ENCODE peak calls at places on chromosomes 4 and X, in four cellular contexts. One of them, this sample, is unnamed.

GRCh38 chr4:4985844-4986243 is 33.4 kb downstream of the CYTL1 start:
- DNase-seq in T-helper 9 cell: no peak
- DNase-seq in posterior cingulate gyrus: no peak
- DNase-seq in A172: peak
- DNase-seq in this sample: no peak

GRCh38 chr4:85751907-85752306 is 277.0 kb downstream of the ARHGAP24 start:
- DNase-seq in T-helper 9 cell: no peak
- DNase-seq in posterior cingulate gyrus: no peak
- DNase-seq in A172: no peak
- DNase-seq in this sample: no peak

GRCh38 chr4:154727540-154727939 is 16.3 kb upstream of the LRAT start:
- DNase-seq in T-helper 9 cell: no peak
- DNase-seq in posterior cingulate gyrus: no peak
- DNase-seq in A172: no peak
- DNase-seq in this sample: no peak

GRCh38 chrX:23376581-23376980 is 41.9 kb downstream of the PTCHD1 start:
- DNase-seq in T-helper 9 cell: no peak
- DNase-seq in posterior cingulate gyrus: no peak
- DNase-seq in A172: no peak
- DNase-seq in this sample: no peak

GRCh38 chr4:8184061-8184460 is 15.0 kb upstream of the SH3TC1 start:
- DNase-seq in T-helper 9 cell: no peak
- DNase-seq in posterior cingulate gyrus: no peak
- DNase-seq in A172: no peak
- DNase-seq in this sample: no peak

GRCh38 chr4:6693274-6694176 is at the start of gene S100P:
- DNase-seq in T-helper 9 cell: no peak
- DNase-seq in posterior cingulate gyrus: no peak
- DNase-seq in A172: no peak
- DNase-seq in this sample: no peak

GRCh38 chr4:157314906-157315305 is 94.4 kb downstream of the GRIA2 start:
- DNase-seq in T-helper 9 cell: no peak
- DNase-seq in posterior cingulate gyrus: no peak
- DNase-seq in A172: no peak
- DNase-seq in this sample: no peak

GRCh38 chrX:54357414-54358377 is at the start of gene WNK3:
- DNase-seq in T-helper 9 cell: peak
- DNase-seq in posterior cingulate gyrus: peak
- DNase-seq in A172: peak
- DNase-seq in this sample: peak

GRCh38 chr4:26207631-26208030 is 113.2 kb upstream of the RBPJ start:
- DNase-seq in T-helper 9 cell: no peak
- DNase-seq in posterior cingulate gyrus: no peak
- DNase-seq in A172: no peak
- DNase-seq in this sample: no peak

GRCh38 chr4:54234497-54235205 is 5.6 kb downstream of the PDGFRA start:
- DNase-seq in T-helper 9 cell: no peak
- DNase-seq in posterior cingulate gyrus: no peak
- DNase-seq in A172: no peak
- DNase-seq in this sample: no peak

GRCh38 chr4:142379277-142380051 is 466.6 kb downstream of the INPP4B start:
- DNase-seq in T-helper 9 cell: no peak
- DNase-seq in posterior cingulate gyrus: no peak
- DNase-seq in A172: peak
- DNase-seq in this sample: no peak

GRCh38 chrX:113982766-113983165 is 601.1 kb upstream of the HTR2C start:
- DNase-seq in T-helper 9 cell: no peak
- DNase-seq in posterior cingulate gyrus: no peak
- DNase-seq in A172: no peak
- DNase-seq in this sample: no peak

GRCh38 chr4:4637710-4638109 is 95.9 kb upstream of the STX18 start:
- DNase-seq in T-helper 9 cell: no peak
- DNase-seq in posterior cingulate gyrus: no peak
- DNase-seq in A172: no peak
- DNase-seq in this sample: no peak

GRCh38 chr4:159103406-159104131 is 690 bp downstream of the RAPGEF2 start:
- DNase-seq in T-helper 9 cell: peak
- DNase-seq in posterior cingulate gyrus: peak
- DNase-seq in A172: no peak
- DNase-seq in this sample: peak

GRCh38 chr4:127251423-127251822 is 381.3 kb upstream of the INTU start:
- DNase-seq in T-helper 9 cell: no peak
- DNase-seq in posterior cingulate gyrus: no peak
- DNase-seq in A172: peak
- DNase-seq in this sample: no peak

GRCh38 chr4:139666735-139667266 is 1.2 kb downstream of the MGST2 start:
- DNase-seq in T-helper 9 cell: no peak
- DNase-seq in posterior cingulate gyrus: no peak
- DNase-seq in A172: no peak
- DNase-seq in this sample: no peak

GRCh38 chr4:41437264-41437566 is 100.7 kb upstream of the LIMCH1 start:
- DNase-seq in T-helper 9 cell: no peak
- DNase-seq in posterior cingulate gyrus: no peak
- DNase-seq in A172: no peak
- DNase-seq in this sample: no peak

GRCh38 chr4:91973479-91974153 is 330.1 kb upstream of the GRID2 start:
- DNase-seq in T-helper 9 cell: no peak
- DNase-seq in posterior cingulate gyrus: no peak
- DNase-seq in A172: no peak
- DNase-seq in this sample: no peak

GRCh38 chrX:10619311-10620015 is 922 bp downstream of the MID1 start:
- DNase-seq in T-helper 9 cell: no peak
- DNase-seq in posterior cingulate gyrus: no peak
- DNase-seq in A172: peak
- DNase-seq in this sample: no peak

GRCh38 chrX:55119712-55120111 is 30.9 kb downstream of the PAGE2 start:
- DNase-seq in T-helper 9 cell: no peak
- DNase-seq in posterior cingulate gyrus: no peak
- DNase-seq in A172: no peak
- DNase-seq in this sample: no peak

GRCh38 chr4:8079031-8079885 is 79.4 kb downstream of the ABLIM2 start:
- DNase-seq in T-helper 9 cell: no peak
- DNase-seq in posterior cingulate gyrus: peak
- DNase-seq in A172: peak
- DNase-seq in this sample: no peak

GRCh38 chr4:26753187-26753586 is 107.5 kb upstream of the STIM2 start:
- DNase-seq in T-helper 9 cell: no peak
- DNase-seq in posterior cingulate gyrus: no peak
- DNase-seq in A172: no peak
- DNase-seq in this sample: no peak

GRCh38 chr4:7342223-7342576 is 92.5 kb downstream of the PSAPL1 start:
- DNase-seq in T-helper 9 cell: no peak
- DNase-seq in posterior cingulate gyrus: no peak
- DNase-seq in A172: no peak
- DNase-seq in this sample: no peak

GRCh38 chr4:141311805-141312204 is 91.1 kb downstream of the ZNF330 start:
- DNase-seq in T-helper 9 cell: no peak
- DNase-seq in posterior cingulate gyrus: no peak
- DNase-seq in A172: no peak
- DNase-seq in this sample: no peak

GRCh38 chr4:107939307-107939706 is 8.0 kb downstream of the CYP2U1 start:
- DNase-seq in T-helper 9 cell: no peak
- DNase-seq in posterior cingulate gyrus: no peak
- DNase-seq in A172: no peak
- DNase-seq in this sample: no peak

GRCh38 chr4:159446266-159446976 is 343.5 kb downstream of the RAPGEF2 start:
- DNase-seq in T-helper 9 cell: no peak
- DNase-seq in posterior cingulate gyrus: peak
- DNase-seq in A172: peak
- DNase-seq in this sample: no peak

GRCh38 chrX:128781506-128781905 is 729.3 kb upstream of the ACTRT1 start:
- DNase-seq in T-helper 9 cell: peak
- DNase-seq in posterior cingulate gyrus: no peak
- DNase-seq in A172: no peak
- DNase-seq in this sample: no peak

GRCh38 chrX:140918398-140919043 is 83.9 kb upstream of the SPANXB1 start:
- DNase-seq in T-helper 9 cell: peak
- DNase-seq in posterior cingulate gyrus: no peak
- DNase-seq in A172: peak
- DNase-seq in this sample: no peak

GRCh38 chr4:9792381-9792780 is 10.9 kb downstream of the DRD5 start:
- DNase-seq in T-helper 9 cell: no peak
- DNase-seq in posterior cingulate gyrus: no peak
- DNase-seq in A172: no peak
- DNase-seq in this sample: no peak

GRCh38 chr4:13543091-13543581 is 1.2 kb downstream of the NKX3-2 start:
- DNase-seq in T-helper 9 cell: no peak
- DNase-seq in posterior cingulate gyrus: no peak
- DNase-seq in A172: no peak
- DNase-seq in this sample: no peak

GRCh38 chr4:7584133-7584532 is 149.4 kb upstream of the PSAPL1 start:
- DNase-seq in T-helper 9 cell: no peak
- DNase-seq in posterior cingulate gyrus: no peak
- DNase-seq in A172: no peak
- DNase-seq in this sample: no peak

GRCh38 chrX:56788717-56789122 is 59.7 kb downstream of the NBDY start:
- DNase-seq in T-helper 9 cell: no peak
- DNase-seq in posterior cingulate gyrus: peak
- DNase-seq in A172: no peak
- DNase-seq in this sample: no peak

GRCh38 chrX:153019166-153019565 is 25.2 kb upstream of the PNMA5 start:
- DNase-seq in T-helper 9 cell: no peak
- DNase-seq in posterior cingulate gyrus: no peak
- DNase-seq in A172: no peak
- DNase-seq in this sample: no peak

GRCh38 chrX:127879585-127879984 is 172.6 kb downstream of the ACTRT1 start:
- DNase-seq in T-helper 9 cell: no peak
- DNase-seq in posterior cingulate gyrus: no peak
- DNase-seq in A172: no peak
- DNase-seq in this sample: no peak

GRCh38 chrX:71629467-71629866 is 11.2 kb upstream of the CXCR3 start:
- DNase-seq in T-helper 9 cell: no peak
- DNase-seq in posterior cingulate gyrus: no peak
- DNase-seq in A172: no peak
- DNase-seq in this sample: no peak

GRCh38 chr4:86233681-86234080 is 126.2 kb downstream of the MAPK10 start:
- DNase-seq in T-helper 9 cell: no peak
- DNase-seq in posterior cingulate gyrus: no peak
- DNase-seq in A172: peak
- DNase-seq in this sample: no peak

GRCh38 chr4:118765399-118765798 is 70.5 kb downstream of the SEC24D start:
- DNase-seq in T-helper 9 cell: no peak
- DNase-seq in posterior cingulate gyrus: no peak
- DNase-seq in A172: peak
- DNase-seq in this sample: no peak